ENCODE peak calls at places on chromosome 20, in eight cellular contexts. Z is stomach, N is esophagus muscularis mucosa, Q is cardiac muscle cell, L is pancreas, O is astrocyte, M is Peyer's patch, J is mucosa of descending colon. R is an unnamed sample.

GRCh38 chr20:39943336-39943735 is 745.7 kb downstream of the MAFB start:
- DNase-seq in Z (no peak), N (no peak), Q (no peak), L (no peak), O (no peak), M (no peak), J (no peak), R (no peak)

GRCh38 chr20:5309971-5310370 is 6.8 kb downstream of the PROKR2 start:
- DNase-seq in Z (no peak), N (no peak), Q (peak; percentile 26), L (no peak), O (no peak), M (no peak), J (no peak), R (no peak)

GRCh38 chr20:46427384-46427783 is 21.0 kb upstream of the ELMO2 start:
- DNase-seq in Z (no peak), N (no peak), Q (no peak), L (no peak), O (no peak), M (no peak), J (no peak), R (no peak)

GRCh38 chr20:63750807-63751470 is 11.4 kb downstream of the SLC2A4RG start:
- DNase-seq in Z (no peak), N (no peak), Q (no peak), L (peak; percentile 23), O (no peak), M (no peak), J (no peak), R (no peak)

GRCh38 chr20:13205402-13205801 is 15.7 kb upstream of the ISM1 start:
- DNase-seq in Z (no peak), N (no peak), Q (no peak), L (no peak), O (no peak), M (no peak), J (no peak), R (no peak)

GRCh38 chr20:11769825-11770224 is 147.9 kb upstream of the BTBD3 start:
- DNase-seq in Z (no peak), N (no peak), Q (no peak), L (no peak), O (no peak), M (no peak), J (no peak), R (no peak)

GRCh38 chr20:21101453-21102251 is 4.5 kb downstream of the LINC00237 start:
- DNase-seq in Z (no peak), N (peak; percentile 70), Q (peak; percentile 9), L (peak; percentile 77), O (no peak), M (peak; percentile 52), J (peak; percentile 41), R (no peak)

GRCh38 chr20:34528921-34529297 is 12.7 kb downstream of the DYNLRB1 start:
- DNase-seq in Z (peak; percentile 81), N (no peak), Q (no peak), L (no peak), O (no peak), M (no peak), J (no peak), R (no peak)

GRCh38 chr20:48618052-48618451 is 209.7 kb downstream of the PREX1 start:
- DNase-seq in Z (no peak), N (no peak), Q (no peak), L (no peak), O (no peak), M (peak; percentile 30), J (peak; percentile 15), R (no peak)

GRCh38 chr20:33659341-33660034 is 2.6 kb upstream of the C20orf144 start:
- DNase-seq in Z (no peak), N (no peak), Q (no peak), L (peak; percentile 77), O (no peak), M (peak; percentile 27), J (no peak), R (no peak)

GRCh38 chr20:21615617-21616080 is 89.8 kb upstream of the PAX1 start:
- DNase-seq in Z (peak; percentile 55), N (peak; percentile 78), Q (peak; percentile 40), L (no peak), O (peak; percentile 4), M (peak; percentile 66), J (peak; percentile 59), R (no peak)

GRCh38 chr20:62552613-62553012 is 76.8 kb upstream of the GATA5 start:
- DNase-seq in Z (no peak), N (no peak), Q (no peak), L (no peak), O (no peak), M (no peak), J (no peak), R (no peak)

GRCh38 chr20:33791959-33792597 is 19.1 kb upstream of the CHMP4B start:
- DNase-seq in Z (peak; percentile 51), N (no peak), Q (peak; percentile 59), L (peak; percentile 84), O (peak; percentile 31), M (peak; percentile 66), J (peak; percentile 76), R (no peak)

GRCh38 chr20:1174787-1175186 is 10.0 kb downstream of the TMEM74B start:
- DNase-seq in Z (no peak), N (no peak), Q (no peak), L (no peak), O (no peak), M (no peak), J (no peak), R (no peak)

GRCh38 chr20:32434434-32434833 is 76.3 kb downstream of the ASXL1 start:
- DNase-seq in Z (no peak), N (peak; percentile 64), Q (no peak), L (peak; percentile 71), O (no peak), M (no peak), J (no peak), R (no peak)

GRCh38 chr20:63315982-63316491 is 23.1 kb downstream of the COL20A1 start:
- DNase-seq in Z (no peak), N (no peak), Q (no peak), L (peak; percentile 42), O (no peak), M (no peak), J (peak; percentile 9), R (no peak)

GRCh38 chr20:22819134-22819533 is 216.0 kb upstream of the SSTR4 start:
- DNase-seq in Z (no peak), N (no peak), Q (no peak), L (no peak), O (no peak), M (no peak), J (no peak), R (no peak)

GRCh38 chr20:13261460-13262301 is 40.6 kb downstream of the ISM1 start:
- DNase-seq in Z (peak; percentile 43), N (no peak), Q (peak; percentile 66), L (peak; percentile 77), O (no peak), M (no peak), J (peak; percentile 52), R (no peak)

GRCh38 chr20:49658508-49658907 is 55.2 kb downstream of the B4GALT5 start:
- DNase-seq in Z (no peak), N (no peak), Q (no peak), L (no peak), O (no peak), M (no peak), J (no peak), R (no peak)
- H3K4me1 ChIP-seq in Z (peaks cover 40% of the 10 kb centered on the region), N (peaks cover 40% of the 10 kb centered on the region), Q (peaks cover 31% of the 10 kb centered on the region), L (peaks cover 8% of the 10 kb centered on the region), O (no peaks in the 10 kb centered on the region), M (no peaks in the 10 kb centered on the region), J (peaks cover 28% of the 10 kb centered on the region), R (peaks cover 29% of the 10 kb centered on the region)

DNA sequence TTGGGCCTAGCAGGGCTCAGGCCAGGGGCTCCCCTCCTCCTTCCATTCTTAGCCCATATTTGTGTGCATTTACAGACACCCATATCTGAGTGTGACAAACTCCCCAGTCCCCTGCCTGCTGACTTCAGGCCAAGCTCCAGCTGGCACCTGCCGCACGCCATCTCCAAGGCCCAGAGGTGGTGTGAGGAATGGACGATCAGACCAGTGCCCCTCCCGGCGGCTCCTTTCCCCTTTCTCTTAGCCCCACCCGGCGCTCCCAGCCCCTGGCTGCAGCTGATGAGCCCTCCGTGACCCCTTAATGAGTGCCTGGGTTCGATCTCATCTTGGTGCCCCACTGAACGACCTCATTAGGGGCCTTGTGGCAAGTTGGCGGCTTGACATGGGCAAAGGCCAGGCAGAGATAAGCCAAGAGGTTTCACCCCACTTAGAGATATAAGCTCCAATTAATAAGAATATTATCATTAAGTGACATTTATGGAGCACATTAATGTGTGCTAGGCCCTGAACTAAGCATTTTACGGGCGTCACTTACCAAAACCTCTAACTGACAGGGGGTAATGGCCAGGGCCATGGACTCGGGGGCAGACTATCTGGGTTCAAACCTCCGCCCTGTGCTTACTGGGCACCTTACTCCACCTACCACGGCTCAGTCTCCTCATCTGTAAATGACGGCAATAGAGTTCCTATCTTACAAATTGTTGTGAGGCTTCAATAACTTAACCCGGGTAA is 17.5 kb downstream of the ADA start:
- DNase-seq in Z (peak; percentile 45), N (no peak), Q (no peak), L (no peak), O (no peak), M (no peak), J (no peak), R (no peak)
- H3K4me3 ChIP-seq in Z (no peak overlapping the region), N (no peak overlapping the region), Q (no peak overlapping the region), L (no peak overlapping the region), O (no peak overlapping the region), M (no peak overlapping the region), J (no peak overlapping the region), R (no peak overlapping the region)

DNA sequence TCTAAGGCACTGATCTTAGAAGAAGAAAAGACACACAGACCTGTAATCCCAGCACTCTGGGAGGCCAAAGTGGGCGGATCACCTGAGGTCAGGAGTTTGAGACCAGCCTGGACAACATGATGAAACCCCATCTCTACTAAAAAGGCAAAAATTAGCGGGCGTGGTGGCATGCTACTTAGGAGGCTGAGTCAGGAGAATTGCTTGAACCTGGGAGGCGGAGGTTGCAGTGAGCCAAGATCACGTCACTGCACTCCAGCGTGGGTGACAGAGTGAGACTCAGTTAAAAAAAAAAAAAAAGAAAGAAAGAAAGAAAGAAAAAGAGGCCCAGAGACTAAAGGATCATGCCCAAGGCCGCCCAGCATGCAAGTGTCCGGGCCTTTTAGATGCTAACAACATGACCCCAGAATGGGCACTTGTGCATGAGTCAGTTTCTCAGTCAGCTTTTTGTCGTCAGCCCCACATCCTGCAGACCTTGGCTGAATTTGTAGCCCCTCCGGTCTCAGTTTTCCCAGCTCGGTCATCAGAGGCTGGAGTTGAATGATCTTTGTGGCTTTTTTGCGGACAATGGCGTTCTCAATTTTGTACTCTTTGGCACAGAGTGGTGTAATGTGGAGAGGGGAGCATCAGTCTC is 30.5 kb upstream of the APCDD1L start:
- DNase-seq in Z (peak; percentile 18), N (peak; percentile 34), Q (no peak), L (no peak), O (peak; percentile 74), M (no peak), J (no peak), R (no peak)
- H3K4me1 ChIP-seq in Z (no peaks in the 10 kb centered on the region), N (peaks cover 25% of the 10 kb centered on the region), Q (peaks cover 8% of the 10 kb centered on the region), L (no peaks in the 10 kb centered on the region), O (peaks cover 52% of the 10 kb centered on the region), M (no peaks in the 10 kb centered on the region), J (no peaks in the 10 kb centered on the region), R (peaks cover 27% of the 10 kb centered on the region)

DNA sequence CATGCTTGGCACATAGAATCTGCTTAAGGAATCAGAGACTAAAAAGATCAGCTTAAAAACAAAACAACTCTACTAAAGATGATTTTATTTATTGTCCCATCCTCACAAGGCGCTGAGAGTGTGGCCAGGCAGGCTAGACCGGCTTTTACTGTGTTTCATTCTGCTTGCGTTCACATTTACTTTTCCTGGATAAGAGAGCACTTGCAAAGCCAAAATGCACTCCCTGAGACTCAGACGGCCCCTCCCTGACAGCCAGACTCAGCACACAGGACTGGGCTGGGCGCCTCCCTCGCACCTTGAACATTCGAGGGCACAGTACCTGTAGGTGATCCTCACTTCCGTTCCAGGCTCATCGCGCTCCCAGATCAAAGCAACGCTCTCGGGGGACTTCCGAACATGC is 10.2 kb downstream of the ACSS1 start:
- DNase-seq in Z (peak; percentile 69), N (no peak), Q (no peak), L (no peak), O (no peak), M (peak; percentile 66), J (peak; percentile 23), R (no peak)
- H3K4me3 ChIP-seq in Z (no peak overlapping the region), N (no peak overlapping the region), Q (no peak overlapping the region), L (no peak overlapping the region), O (no peak overlapping the region), M (no peak overlapping the region), J (no peak overlapping the region), R (no peak overlapping the region)

R was measured in PC-9.